ENCODE peak calls at places on chromosomes 7 and 10, in eight cellular contexts. One of them, this sample, is unnamed.

GRCh38 chr10:28094121-28094520 is 95.2 kb upstream of the ODAD2 start:
- DNase-seq in Caki2: no peak
- DNase-seq in T-helper 1 cell: no peak
- DNase-seq in stimulated activated CD4-positive, alpha-beta T cell treated with anti-CD3 and anti-CD28 coated beads, Interleukin-12 subunit alpha, Interleukin-12 subunit beta, amount 100 ng/mL, for 48 hours: no peak
- DNase-seq in AG08395: no peak
- DNase-seq in AG04450: no peak
- DNase-seq in caudate nucleus: no peak
- DNase-seq in mesothelial cell of epicardium: no peak
- DNase-seq in this sample: no peak

GRCh38 chr10:1256139-1256720 is 200.0 kb downstream of the WDR37 start:
- DNase-seq in Caki2: no peak
- DNase-seq in mesothelial cell of epicardium: no peak
- DNase-seq in AG08395: no peak
- DNase-seq in caudate nucleus: no peak
- DNase-seq in stimulated activated CD4-positive, alpha-beta T cell treated with anti-CD3 and anti-CD28 coated beads, Interleukin-12 subunit alpha, Interleukin-12 subunit beta, amount 100 ng/mL, for 48 hours: no peak
- DNase-seq in AG04450: no peak
- DNase-seq in T-helper 1 cell: no peak
- DNase-seq in this sample: no peak

GRCh38 chr10:88346151-88346977 is 236.8 kb downstream of the RNLS start:
- DNase-seq in AG04450: no peak
- DNase-seq in Caki2: no peak
- DNase-seq in AG08395: no peak
- DNase-seq in mesothelial cell of epicardium: no peak
- DNase-seq in caudate nucleus: no peak
- DNase-seq in T-helper 1 cell: no peak
- DNase-seq in stimulated activated CD4-positive, alpha-beta T cell treated with anti-CD3 and anti-CD28 coated beads, Interleukin-12 subunit alpha, Interleukin-12 subunit beta, amount 100 ng/mL, for 48 hours: no peak
- DNase-seq in this sample: no peak

GRCh38 chr10:43262902-43263466 is 3.9 kb downstream of the RASGEF1A start:
- DNase-seq in caudate nucleus: peak
- DNase-seq in AG04450: no peak
- DNase-seq in stimulated activated CD4-positive, alpha-beta T cell treated with anti-CD3 and anti-CD28 coated beads, Interleukin-12 subunit alpha, Interleukin-12 subunit beta, amount 100 ng/mL, for 48 hours: no peak
- DNase-seq in AG08395: no peak
- DNase-seq in Caki2: no peak
- DNase-seq in mesothelial cell of epicardium: no peak
- DNase-seq in T-helper 1 cell: no peak
- DNase-seq in this sample: no peak

GRCh38 chr7:32941996-32942782 is 15.1 kb upstream of the FKBP9 start:
- DNase-seq in mesothelial cell of epicardium: no peak
- DNase-seq in Caki2: peak
- DNase-seq in AG08395: peak
- DNase-seq in caudate nucleus: peak
- DNase-seq in T-helper 1 cell: no peak
- DNase-seq in stimulated activated CD4-positive, alpha-beta T cell treated with anti-CD3 and anti-CD28 coated beads, Interleukin-12 subunit alpha, Interleukin-12 subunit beta, amount 100 ng/mL, for 48 hours: peak
- DNase-seq in AG04450: no peak
- DNase-seq in this sample: peak

GRCh38 chr10:75265856-75266255 is 30.1 kb upstream of the COMTD1 start:
- DNase-seq in T-helper 1 cell: no peak
- DNase-seq in mesothelial cell of epicardium: no peak
- DNase-seq in AG08395: no peak
- DNase-seq in AG04450: no peak
- DNase-seq in caudate nucleus: no peak
- DNase-seq in stimulated activated CD4-positive, alpha-beta T cell treated with anti-CD3 and anti-CD28 coated beads, Interleukin-12 subunit alpha, Interleukin-12 subunit beta, amount 100 ng/mL, for 48 hours: no peak
- DNase-seq in Caki2: no peak
- DNase-seq in this sample: no peak

GRCh38 chr10:132065491-132066105 is at the start of gene JAKMIP3:
- DNase-seq in AG08395: peak
- DNase-seq in stimulated activated CD4-positive, alpha-beta T cell treated with anti-CD3 and anti-CD28 coated beads, Interleukin-12 subunit alpha, Interleukin-12 subunit beta, amount 100 ng/mL, for 48 hours: no peak
- DNase-seq in caudate nucleus: peak
- DNase-seq in Caki2: peak
- DNase-seq in mesothelial cell of epicardium: no peak
- DNase-seq in AG04450: peak
- DNase-seq in T-helper 1 cell: no peak
- DNase-seq in this sample: peak

GRCh38 chr10:10223129-10223528 is 794.5 kb upstream of the CELF2 start:
- DNase-seq in T-helper 1 cell: no peak
- DNase-seq in stimulated activated CD4-positive, alpha-beta T cell treated with anti-CD3 and anti-CD28 coated beads, Interleukin-12 subunit alpha, Interleukin-12 subunit beta, amount 100 ng/mL, for 48 hours: no peak
- DNase-seq in mesothelial cell of epicardium: no peak
- DNase-seq in AG08395: no peak
- DNase-seq in caudate nucleus: no peak
- DNase-seq in Caki2: no peak
- DNase-seq in AG04450: no peak
- DNase-seq in this sample: no peak

GRCh38 chr7:1646957-1647891 is 22.9 kb upstream of the ELFN1 start:
- DNase-seq in caudate nucleus: no peak
- DNase-seq in mesothelial cell of epicardium: no peak
- DNase-seq in AG04450: no peak
- DNase-seq in T-helper 1 cell: no peak
- DNase-seq in stimulated activated CD4-positive, alpha-beta T cell treated with anti-CD3 and anti-CD28 coated beads, Interleukin-12 subunit alpha, Interleukin-12 subunit beta, amount 100 ng/mL, for 48 hours: no peak
- DNase-seq in AG08395: peak
- DNase-seq in Caki2: no peak
- DNase-seq in this sample: no peak

GRCh38 chr10:78865518-78865835 is 203.3 kb upstream of the ZMIZ1 start:
- DNase-seq in AG08395: no peak
- DNase-seq in caudate nucleus: peak
- DNase-seq in mesothelial cell of epicardium: no peak
- DNase-seq in AG04450: no peak
- DNase-seq in Caki2: no peak
- DNase-seq in stimulated activated CD4-positive, alpha-beta T cell treated with anti-CD3 and anti-CD28 coated beads, Interleukin-12 subunit alpha, Interleukin-12 subunit beta, amount 100 ng/mL, for 48 hours: no peak
- DNase-seq in T-helper 1 cell: no peak
- DNase-seq in this sample: peak

GRCh38 chr10:35079763-35080162 is 10.4 kb downstream of the CUL2 start:
- DNase-seq in stimulated activated CD4-positive, alpha-beta T cell treated with anti-CD3 and anti-CD28 coated beads, Interleukin-12 subunit alpha, Interleukin-12 subunit beta, amount 100 ng/mL, for 48 hours: no peak
- DNase-seq in AG04450: no peak
- DNase-seq in mesothelial cell of epicardium: no peak
- DNase-seq in T-helper 1 cell: no peak
- DNase-seq in Caki2: peak
- DNase-seq in AG08395: peak
- DNase-seq in caudate nucleus: no peak
- DNase-seq in this sample: no peak

GRCh38 chr10:132716691-132717490 is 69.1 kb downstream of the NKX6-2 start:
- DNase-seq in Caki2: no peak
- DNase-seq in mesothelial cell of epicardium: peak
- DNase-seq in AG08395: no peak
- DNase-seq in caudate nucleus: no peak
- DNase-seq in stimulated activated CD4-positive, alpha-beta T cell treated with anti-CD3 and anti-CD28 coated beads, Interleukin-12 subunit alpha, Interleukin-12 subunit beta, amount 100 ng/mL, for 48 hours: no peak
- DNase-seq in T-helper 1 cell: peak
- DNase-seq in AG04450: no peak
- DNase-seq in this sample: no peak

GRCh38 chr10:80461208-80462183 is 7.4 kb downstream of the TSPAN14 start:
- DNase-seq in mesothelial cell of epicardium: no peak
- DNase-seq in AG04450: no peak
- DNase-seq in caudate nucleus: no peak
- DNase-seq in stimulated activated CD4-positive, alpha-beta T cell treated with anti-CD3 and anti-CD28 coated beads, Interleukin-12 subunit alpha, Interleukin-12 subunit beta, amount 100 ng/mL, for 48 hours: no peak
- DNase-seq in AG08395: no peak
- DNase-seq in Caki2: no peak
- DNase-seq in T-helper 1 cell: no peak
- DNase-seq in this sample: no peak

GRCh38 chr7:152504367-152504766 is 68.6 kb upstream of the KMT2C start:
- DNase-seq in Caki2: no peak
- DNase-seq in caudate nucleus: no peak
- DNase-seq in AG04450: no peak
- DNase-seq in T-helper 1 cell: no peak
- DNase-seq in AG08395: no peak
- DNase-seq in mesothelial cell of epicardium: no peak
- DNase-seq in stimulated activated CD4-positive, alpha-beta T cell treated with anti-CD3 and anti-CD28 coated beads, Interleukin-12 subunit alpha, Interleukin-12 subunit beta, amount 100 ng/mL, for 48 hours: no peak
- DNase-seq in this sample: no peak

GRCh38 chr10:5564537-5565204 is 39.9 kb downstream of the CALML3 start:
- DNase-seq in AG08395: no peak
- DNase-seq in stimulated activated CD4-positive, alpha-beta T cell treated with anti-CD3 and anti-CD28 coated beads, Interleukin-12 subunit alpha, Interleukin-12 subunit beta, amount 100 ng/mL, for 48 hours: no peak
- DNase-seq in Caki2: no peak
- DNase-seq in AG04450: no peak
- DNase-seq in mesothelial cell of epicardium: no peak
- DNase-seq in T-helper 1 cell: no peak
- DNase-seq in caudate nucleus: no peak
- DNase-seq in this sample: no peak

GRCh38 chr10:93208717-93209464 is 135.2 kb downstream of the CYP26A1 start:
- DNase-seq in T-helper 1 cell: no peak
- DNase-seq in mesothelial cell of epicardium: no peak
- DNase-seq in AG08395: no peak
- DNase-seq in stimulated activated CD4-positive, alpha-beta T cell treated with anti-CD3 and anti-CD28 coated beads, Interleukin-12 subunit alpha, Interleukin-12 subunit beta, amount 100 ng/mL, for 48 hours: no peak
- DNase-seq in caudate nucleus: no peak
- DNase-seq in Caki2: peak
- DNase-seq in AG04450: no peak
- DNase-seq in this sample: no peak

GRCh38 chr7:1961776-1962276 is 270.9 kb downstream of the MAD1L1 start:
- DNase-seq in AG04450: peak
- DNase-seq in stimulated activated CD4-positive, alpha-beta T cell treated with anti-CD3 and anti-CD28 coated beads, Interleukin-12 subunit alpha, Interleukin-12 subunit beta, amount 100 ng/mL, for 48 hours: peak
- DNase-seq in Caki2: peak
- DNase-seq in T-helper 1 cell: no peak
- DNase-seq in AG08395: peak
- DNase-seq in mesothelial cell of epicardium: no peak
- DNase-seq in caudate nucleus: no peak
- DNase-seq in this sample: no peak

GRCh38 chr10:97074256-97075145 is 111.3 kb downstream of the SLIT1 start:
- DNase-seq in caudate nucleus: peak
- DNase-seq in AG04450: no peak
- DNase-seq in T-helper 1 cell: no peak
- DNase-seq in stimulated activated CD4-positive, alpha-beta T cell treated with anti-CD3 and anti-CD28 coated beads, Interleukin-12 subunit alpha, Interleukin-12 subunit beta, amount 100 ng/mL, for 48 hours: no peak
- DNase-seq in Caki2: no peak
- DNase-seq in mesothelial cell of epicardium: no peak
- DNase-seq in AG08395: no peak
- DNase-seq in this sample: no peak

GRCh38 chr10:77392851-77393250 is 244.8 kb downstream of the KCNMA1 start:
- DNase-seq in AG04450: peak
- DNase-seq in AG08395: peak
- DNase-seq in mesothelial cell of epicardium: no peak
- DNase-seq in Caki2: peak
- DNase-seq in stimulated activated CD4-positive, alpha-beta T cell treated with anti-CD3 and anti-CD28 coated beads, Interleukin-12 subunit alpha, Interleukin-12 subunit beta, amount 100 ng/mL, for 48 hours: no peak
- DNase-seq in caudate nucleus: no peak
- DNase-seq in T-helper 1 cell: no peak
- DNase-seq in this sample: peak

GRCh38 chr10:101564490-101564991 is 23.5 kb downstream of the POLL start:
- DNase-seq in AG04450: no peak
- DNase-seq in mesothelial cell of epicardium: no peak
- DNase-seq in caudate nucleus: no peak
- DNase-seq in Caki2: no peak
- DNase-seq in AG08395: no peak
- DNase-seq in stimulated activated CD4-positive, alpha-beta T cell treated with anti-CD3 and anti-CD28 coated beads, Interleukin-12 subunit alpha, Interleukin-12 subunit beta, amount 100 ng/mL, for 48 hours: no peak
- DNase-seq in T-helper 1 cell: no peak
- DNase-seq in this sample: no peak

GRCh38 chr7:91043924-91044660 is 220.1 kb upstream of the FZD1 start:
- DNase-seq in AG08395: no peak
- DNase-seq in stimulated activated CD4-positive, alpha-beta T cell treated with anti-CD3 and anti-CD28 coated beads, Interleukin-12 subunit alpha, Interleukin-12 subunit beta, amount 100 ng/mL, for 48 hours: no peak
- DNase-seq in mesothelial cell of epicardium: no peak
- DNase-seq in Caki2: no peak
- DNase-seq in T-helper 1 cell: no peak
- DNase-seq in AG04450: no peak
- DNase-seq in caudate nucleus: no peak
- DNase-seq in this sample: no peak

GRCh38 chr7:66250711-66251110 is 45.6 kb downstream of the TPST1 start:
- DNase-seq in stimulated activated CD4-positive, alpha-beta T cell treated with anti-CD3 and anti-CD28 coated beads, Interleukin-12 subunit alpha, Interleukin-12 subunit beta, amount 100 ng/mL, for 48 hours: no peak
- DNase-seq in AG08395: no peak
- DNase-seq in Caki2: peak
- DNase-seq in caudate nucleus: no peak
- DNase-seq in mesothelial cell of epicardium: no peak
- DNase-seq in T-helper 1 cell: no peak
- DNase-seq in AG04450: peak
- DNase-seq in this sample: no peak

GRCh38 chr7:1913290-1914282 is 243.5 kb downstream of the ELFN1 start:
- DNase-seq in Caki2: no peak
- DNase-seq in T-helper 1 cell: no peak
- DNase-seq in AG04450: no peak
- DNase-seq in AG08395: no peak
- DNase-seq in mesothelial cell of epicardium: no peak
- DNase-seq in stimulated activated CD4-positive, alpha-beta T cell treated with anti-CD3 and anti-CD28 coated beads, Interleukin-12 subunit alpha, Interleukin-12 subunit beta, amount 100 ng/mL, for 48 hours: no peak
- DNase-seq in caudate nucleus: no peak
- DNase-seq in this sample: no peak

GRCh38 chr7:139560199-139560598 is 36.7 kb downstream of the CLEC2L start:
- DNase-seq in T-helper 1 cell: no peak
- DNase-seq in stimulated activated CD4-positive, alpha-beta T cell treated with anti-CD3 and anti-CD28 coated beads, Interleukin-12 subunit alpha, Interleukin-12 subunit beta, amount 100 ng/mL, for 48 hours: no peak
- DNase-seq in mesothelial cell of epicardium: no peak
- DNase-seq in AG08395: no peak
- DNase-seq in AG04450: no peak
- DNase-seq in Caki2: no peak
- DNase-seq in caudate nucleus: no peak
- DNase-seq in this sample: no peak